ENCODE peak calls at places on chromosomes 12 and 14, in four cellular contexts. T is H9, G is IMR-90, E is H1. V is an unnamed sample.

GRCh38 chr14:67627519-67627918 is 7.8 kb downstream of the ARG2 start:
- DNase-seq in E (no peak), T (no peak), G (no peak), V (no peak)

GRCh38 chr14:22339277-22339676 is 249.7 kb downstream of the DAD1 start:
- DNase-seq in G (peak; percentile 83), T (no peak), E (no peak), V (no peak)

GRCh38 chr14:90893028-90893427 is 76.8 kb upstream of the TTC7B start:
- DNase-seq in G (no peak), T (no peak), E (no peak), V (no peak)

GRCh38 chr12:74794522-74794921 is 256.9 kb downstream of the ATXN7L3B start:
- DNase-seq in E (no peak), T (no peak), G (no peak), V (no peak)

GRCh38 chr12:80941916-80942315 is 4.2 kb upstream of the LIN7A start:
- DNase-seq in E (no peak), T (no peak), G (no peak), V (no peak)

GRCh38 chr12:15797818-15798217 is 8.6 kb upstream of the EPS8 start:
- DNase-seq in T (no peak), G (no peak), E (no peak), V (no peak)

GRCh38 chr12:89064780-89065179 is 287.5 kb downstream of the DUSP6 start:
- DNase-seq in T (no peak), G (peak; percentile 71), E (no peak), V (no peak)

GRCh38 chr12:107616941-107617340 is 68.7 kb upstream of the PWP1 start:
- DNase-seq in G (no peak), E (no peak), T (no peak), V (no peak)

GRCh38 chr14:33737446-33737845 is 213.4 kb downstream of the EGLN3 start:
- DNase-seq in E (no peak), T (no peak), G (no peak), V (no peak)

GRCh38 chr14:34075095-34075744 is 124.3 kb upstream of the EGLN3 start:
- DNase-seq in T (no peak), G (no peak), E (no peak), V (no peak)

GRCh38 chr12:49974231-49974675 is 1.5 kb downstream of the AQP6 start:
- DNase-seq in E (no peak), T (peak; percentile 71), G (peak; percentile 64), V (peak; percentile 54)

GRCh38 chr12:75814856-75815754 is 216.5 kb downstream of the PHLDA1 start:
- DNase-seq in E (no peak), G (peak; percentile 98), T (no peak), V (no peak)

GRCh38 chr12:124939428-124940142 is 25.1 kb upstream of the UBC start:
- DNase-seq in E (peak; percentile 90), G (peak; percentile 98), T (peak; percentile 97), V (peak; percentile 99)

GRCh38 chr12:116812238-116812637 is 69.0 kb downstream of the HRK start:
- DNase-seq in T (no peak), E (no peak), G (no peak), V (no peak)

GRCh38 chr12:7832059-7832696 is 40.5 kb downstream of the SLC2A14 start:
- DNase-seq in E (no peak), T (peak; percentile 58), G (peak; percentile 71), V (peak; percentile 82)

GRCh38 chr12:108649126-108649525 is 15.4 kb upstream of the SELPLG start:
- DNase-seq in G (peak; percentile 75), T (no peak), E (no peak), V (no peak)

GRCh38 chr14:58572092-58572853 is 65.5 kb upstream of the DACT1 start:
- DNase-seq in G (peak; percentile 89), E (no peak), T (no peak), V (peak; percentile 24)

GRCh38 chr14:71591929-71592328 is 340.3 kb upstream of the RGS6 start:
- DNase-seq in T (no peak), E (no peak), G (peak; percentile 64), V (no peak)

GRCh38 chr14:74963705-74964271 is 8.4 kb upstream of the PGF start:
- DNase-seq in E (no peak), G (peak; percentile 76), T (no peak), V (no peak)
- H3K4me2 ChIP-seq in E (no peak overlapping the region), G (no peak overlapping the region), T (no peak overlapping the region), V (no peak overlapping the region)

GRCh38 chr14:103126088-103126872 is 3.0 kb downstream of the TNFAIP2 start:
- DNase-seq in T (no peak), E (no peak), G (no peak), V (no peak)

GRCh38 chr14:103125098-103126070 is 2.1 kb downstream of the TNFAIP2 start:
- DNase-seq in E (no peak), G (no peak), T (no peak), V (no peak)

GRCh38 chr14:103123128-103123633 is at the start of gene TNFAIP2:
- DNase-seq in E (no peak), T (peak; percentile 82), G (no peak), V (peak; percentile 77)

GRCh38 chr14:103123634-103124500 is 606 bp downstream of the TNFAIP2 start:
- DNase-seq in T (peak; percentile 70), E (no peak), G (no peak), V (no peak)

GRCh38 chr14:103124501-103125001 is 1.3 kb downstream of the TNFAIP2 start:
- DNase-seq in E (no peak), T (no peak), G (no peak), V (no peak)
- H3K56ac ChIP-seq in E (no peak overlapping the region), T (no peak overlapping the region), G (no peak overlapping the region), V (peak overlapping the region; percentile 85)

DNA sequence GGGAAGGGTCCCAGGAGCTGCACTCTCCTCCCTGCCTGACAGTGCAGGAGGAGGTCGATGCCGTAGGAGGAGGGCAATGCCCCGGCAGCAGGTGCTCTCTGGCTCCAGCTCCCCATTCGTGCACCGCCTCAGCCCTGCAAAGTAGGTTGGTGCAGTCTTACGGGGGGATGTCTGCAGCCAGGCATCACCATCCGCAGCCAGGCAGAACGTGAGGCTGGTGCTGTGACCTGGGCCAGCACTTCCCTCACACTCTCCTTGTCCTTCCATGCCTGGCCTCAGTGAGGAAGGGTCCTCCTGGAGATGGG is 185.0 kb upstream of the C14orf180 start:
- DNase-seq in E (no peak), G (no peak), T (peak; percentile 17), V (no peak)
- H2AK5ac ChIP-seq in E (no peak overlapping the region), G (no peak overlapping the region), T (no peak overlapping the region), V (no peak overlapping the region)

DNA sequence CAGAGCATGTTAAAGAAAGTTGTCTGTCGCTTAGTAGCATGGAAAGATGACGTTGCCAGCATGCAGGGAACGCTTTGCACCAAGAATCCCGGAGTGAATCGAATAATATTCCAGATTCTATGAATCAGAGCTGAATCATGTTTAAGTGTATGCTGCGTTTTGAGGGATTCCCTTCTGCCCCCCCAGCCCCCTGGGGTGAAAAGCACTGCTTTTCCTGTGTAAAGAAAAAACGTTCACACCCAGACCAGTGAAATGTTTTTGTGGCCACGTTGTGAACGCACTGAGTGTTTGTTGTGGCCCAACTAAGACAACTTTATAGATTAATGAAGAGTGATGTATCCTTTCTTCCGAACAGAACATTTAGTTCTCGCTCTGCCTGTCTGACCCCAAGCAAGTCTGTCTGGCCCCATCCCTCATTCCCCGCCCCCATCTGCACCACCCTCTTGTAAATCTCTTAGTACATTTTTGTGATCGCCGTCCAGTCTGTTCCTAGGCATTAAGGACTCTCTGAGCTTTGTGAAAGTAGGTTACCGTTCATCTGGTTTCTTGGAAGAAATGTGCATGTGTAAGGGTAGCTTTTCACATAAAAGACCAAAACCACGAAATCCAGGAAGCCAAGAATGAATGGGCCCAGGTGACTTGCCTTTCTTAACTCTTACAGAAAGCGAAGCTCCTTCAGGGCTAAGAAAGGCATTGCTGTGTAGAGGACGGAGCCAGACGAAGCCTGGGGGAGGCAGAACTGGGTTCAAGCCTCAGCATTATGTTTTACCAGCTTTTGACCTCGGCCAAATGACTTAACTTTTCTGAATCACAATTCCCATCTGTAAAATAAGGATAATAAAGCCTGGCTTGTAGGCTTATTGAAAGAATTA is 103.1 kb downstream of the SAMD4A start:
- DNase-seq in E (no peak), G (peak; percentile 85), T (no peak), V (no peak)
- H3K4me2 ChIP-seq in E (no peak overlapping the region), G (peak overlapping the region; percentile 18), T (no peak overlapping the region), V (no peak overlapping the region)

GRCh38 chr14:103763730-103764488 is 48.3 kb downstream of the ZFYVE21 start:
- DNase-seq in G (no peak), E (no peak), T (no peak), V (no peak)

GRCh38 chr14:103765526-103765925 is 49.9 kb downstream of the ZFYVE21 start:
- DNase-seq in T (no peak), E (no peak), G (no peak), V (no peak)

GRCh38 chr14:103770902-103771301 is 55.3 kb downstream of the ZFYVE21 start:
- DNase-seq in T (no peak), G (no peak), E (no peak), V (peak; percentile 41)

GRCh38 chr14:103770500-103770899 is 54.9 kb downstream of the ZFYVE21 start:
- DNase-seq in G (no peak), T (no peak), E (no peak), V (no peak)

GRCh38 chr14:103767306-103767894 is 51.8 kb downstream of the ZFYVE21 start:
- DNase-seq in E (no peak), T (no peak), G (peak; percentile 37), V (no peak)
- H3K56ac ChIP-seq in E (no peak overlapping the region), T (no peak overlapping the region), G (no peak overlapping the region), V (no peak overlapping the region)

DNA sequence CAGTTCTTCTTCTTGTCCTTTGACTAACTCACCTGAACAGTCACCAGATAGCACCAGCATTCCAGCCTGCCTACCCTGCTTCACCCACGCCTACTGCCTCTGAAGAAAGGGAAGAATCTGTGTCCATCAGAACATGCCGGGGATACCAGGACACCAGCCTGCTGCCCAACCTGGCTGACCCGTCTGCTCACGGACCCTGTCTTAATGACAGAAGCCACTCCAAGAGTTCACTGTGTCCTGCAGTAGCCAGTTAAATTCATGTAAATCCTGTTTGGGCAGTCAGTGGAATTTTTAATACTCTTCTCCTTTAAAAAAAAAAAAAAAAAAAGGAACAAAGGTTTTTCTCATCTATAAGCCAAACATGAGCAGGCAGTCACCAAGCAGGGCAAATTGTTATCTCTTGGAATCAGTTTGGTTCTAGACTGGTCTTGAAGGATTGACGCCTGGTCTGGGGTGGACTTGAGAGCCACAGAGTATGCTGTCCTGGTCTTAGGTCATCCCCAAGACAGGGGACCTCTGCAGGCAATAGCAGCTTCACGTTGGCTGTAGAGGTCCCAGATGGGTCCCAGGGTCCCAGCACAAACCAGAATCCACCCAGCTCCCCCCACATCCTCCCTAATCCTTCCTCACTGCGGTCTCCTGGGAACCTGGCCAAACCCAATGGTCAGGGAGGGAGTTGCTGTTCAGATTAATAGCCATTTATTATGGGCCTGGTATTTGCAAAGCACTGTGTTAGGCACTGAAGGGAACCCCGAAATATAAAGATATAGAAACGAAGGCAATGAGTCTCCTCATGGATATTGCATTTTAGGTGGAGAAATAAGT is 181.1 kb upstream of the HIF1A start:
- DNase-seq in G (peak; percentile 37), E (no peak), T (no peak), V (no peak)
- H2AK5ac ChIP-seq in G (peak overlapping the region; percentile 71), E (no peak overlapping the region), T (no peak overlapping the region), V (no peak overlapping the region)

DNA sequence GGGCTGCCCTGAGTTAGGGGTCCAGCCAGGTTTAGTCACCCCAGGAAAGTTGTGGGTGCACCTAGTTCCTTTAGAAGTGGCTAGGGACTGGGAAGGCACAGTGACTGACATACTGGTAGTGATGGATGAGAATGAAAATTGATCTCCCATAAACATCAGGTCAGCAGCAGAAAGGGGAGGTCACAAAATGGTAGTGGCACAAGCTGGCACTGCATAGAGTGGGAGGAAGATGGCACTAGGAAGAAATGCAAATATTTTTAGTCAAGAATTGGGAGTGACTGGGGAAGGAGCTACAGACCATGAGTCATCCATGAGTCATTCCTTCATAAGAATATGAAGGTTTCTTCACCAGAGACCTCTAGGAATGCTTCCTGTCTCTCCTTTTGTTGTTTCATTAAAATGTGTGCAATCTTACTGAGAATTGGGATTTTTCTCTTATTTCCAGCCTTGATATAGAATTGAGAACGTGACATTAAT is 198.3 kb upstream of the AMIGO2 start:
- DNase-seq in T (no peak), G (peak; percentile 96), E (no peak), V (peak; percentile 69)
- H3K4me2 ChIP-seq in T (no peak overlapping the region), G (peak overlapping the region; percentile 51), E (no peak overlapping the region), V (no peak overlapping the region)

GRCh38 chr14:44700184-44700583 is 193.1 kb upstream of the FSCB start:
- DNase-seq in E (no peak), T (no peak), G (peak; percentile 52), V (peak; percentile 70)
- H3K56ac ChIP-seq in E (no peak overlapping the region), T (no peak overlapping the region), G (no peak overlapping the region), V (no peak overlapping the region)